ENCODE peak calls at places on chromosomes 3 and 15, in five cellular contexts. One of them, this sample, is unnamed.

GRCh38 chr3:15964605-15965061 is 166.9 kb upstream of the ANKRD28 start:
- DNase-seq in mammary epithelial cell: no peak
- DNase-seq in A549: no peak
- DNase-seq in neuronal stem cell: no peak
- DNase-seq in GM23248: peak; percentile 67
- DNase-seq in this sample: peak; percentile 42

GRCh38 chr15:34642252-34642651 is 58.8 kb upstream of the GOLGA8B start:
- DNase-seq in GM23248: no peak
- DNase-seq in neuronal stem cell: no peak
- DNase-seq in A549: no peak
- DNase-seq in mammary epithelial cell: no peak
- DNase-seq in this sample: peak; percentile 37

GRCh38 chr3:36212291-36212690 is 168.0 kb upstream of the STAC start:
- DNase-seq in mammary epithelial cell: no peak
- DNase-seq in GM23248: peak; percentile 74
- DNase-seq in neuronal stem cell: no peak
- DNase-seq in A549: peak; percentile 12
- DNase-seq in this sample: no peak

GRCh38 chr15:42548258-42549051 is at the start of the genes HAUS2 and LRRC57:
- DNase-seq in A549: peak; percentile 79
- DNase-seq in neuronal stem cell: peak; percentile 91
- DNase-seq in mammary epithelial cell: peak; percentile 88
- DNase-seq in GM23248: peak; percentile 93
- DNase-seq in this sample: peak; percentile 97

GRCh38 chr15:65476942-65477341 is 40.5 kb downstream of the DPP8 start:
- DNase-seq in A549: no peak
- DNase-seq in mammary epithelial cell: peak; percentile 9
- DNase-seq in GM23248: peak; percentile 79
- DNase-seq in neuronal stem cell: no peak
- DNase-seq in this sample: no peak

GRCh38 chr3:63652066-63652725 is at the start of gene SNTN:
- DNase-seq in mammary epithelial cell: no peak
- DNase-seq in A549: no peak
- DNase-seq in neuronal stem cell: no peak
- DNase-seq in GM23248: no peak
- DNase-seq in this sample: no peak

GRCh38 chr3:146838221-146838620 is 233.1 kb upstream of the PLSCR5 start:
- DNase-seq in mammary epithelial cell: no peak
- DNase-seq in GM23248: peak; percentile 3
- DNase-seq in neuronal stem cell: no peak
- DNase-seq in A549: no peak
- DNase-seq in this sample: no peak

GRCh38 chr15:58405865-58406264 is 25.9 kb upstream of the LIPC start:
- DNase-seq in GM23248: no peak
- DNase-seq in neuronal stem cell: no peak
- DNase-seq in A549: no peak
- DNase-seq in mammary epithelial cell: no peak
- DNase-seq in this sample: no peak

GRCh38 chr3:138364356-138365252 is 16.2 kb downstream of the MRAS start:
- DNase-seq in A549: no peak
- DNase-seq in mammary epithelial cell: no peak
- DNase-seq in GM23248: no peak
- DNase-seq in neuronal stem cell: no peak
- DNase-seq in this sample: no peak

GRCh38 chr3:136919799-136920580 is 37.8 kb upstream of the IL20RB start:
- DNase-seq in mammary epithelial cell: no peak
- DNase-seq in GM23248: no peak
- DNase-seq in A549: no peak
- DNase-seq in neuronal stem cell: no peak
- DNase-seq in this sample: no peak

GRCh38 chr15:92151741-92152140 is 241.9 kb upstream of the ST8SIA2 start:
- DNase-seq in GM23248: no peak
- DNase-seq in A549: no peak
- DNase-seq in mammary epithelial cell: no peak
- DNase-seq in neuronal stem cell: no peak
- DNase-seq in this sample: no peak

GRCh38 chr15:98850991-98851776 is 156.4 kb downstream of the PGPEP1L start:
- DNase-seq in GM23248: peak; percentile 85
- DNase-seq in A549: peak; percentile 89
- DNase-seq in neuronal stem cell: peak; percentile 60
- DNase-seq in mammary epithelial cell: peak; percentile 57
- DNase-seq in this sample: peak; percentile 85

GRCh38 chr15:56936929-56937328 is 18.5 kb downstream of the TCF12 start:
- DNase-seq in neuronal stem cell: no peak
- DNase-seq in GM23248: no peak
- DNase-seq in A549: no peak
- DNase-seq in mammary epithelial cell: no peak
- DNase-seq in this sample: no peak

GRCh38 chr3:138227650-138228049 is 40.5 kb downstream of the ARMC8 start:
- DNase-seq in mammary epithelial cell: no peak
- DNase-seq in neuronal stem cell: no peak
- DNase-seq in A549: no peak
- DNase-seq in GM23248: peak; percentile 53
- DNase-seq in this sample: no peak

GRCh38 chr3:52769786-52770445 is 824 bp downstream of the NEK4 start:
- DNase-seq in neuronal stem cell: no peak
- DNase-seq in mammary epithelial cell: peak; percentile 17
- DNase-seq in GM23248: peak; percentile 31
- DNase-seq in A549: no peak
- DNase-seq in this sample: no peak

GRCh38 chr15:57031605-57032004 is 113.2 kb downstream of the TCF12 start:
- DNase-seq in A549: peak; percentile 49
- DNase-seq in GM23248: peak; percentile 17
- DNase-seq in mammary epithelial cell: no peak
- DNase-seq in neuronal stem cell: no peak
- DNase-seq in this sample: no peak

GRCh38 chr15:43828061-43828657 is 1.4 kb downstream of the WDR76 start:
- DNase-seq in GM23248: peak; percentile 47
- DNase-seq in A549: no peak
- DNase-seq in neuronal stem cell: no peak
- DNase-seq in mammary epithelial cell: no peak
- DNase-seq in this sample: peak; percentile 5

GRCh38 chr3:74862501-74862900 is 248.0 kb upstream of the CNTN3 start:
- DNase-seq in GM23248: peak; percentile 45
- DNase-seq in A549: no peak
- DNase-seq in neuronal stem cell: no peak
- DNase-seq in mammary epithelial cell: no peak
- DNase-seq in this sample: no peak

GRCh38 chr3:192577811-192578210 is 149.5 kb downstream of the FGF12 start:
- DNase-seq in GM23248: no peak
- DNase-seq in A549: no peak
- DNase-seq in neuronal stem cell: no peak
- DNase-seq in mammary epithelial cell: no peak
- DNase-seq in this sample: no peak

GRCh38 chr15:98904466-98905048 is 103.0 kb downstream of the PGPEP1L start:
- DNase-seq in neuronal stem cell: no peak
- DNase-seq in A549: peak; percentile 85
- DNase-seq in GM23248: peak; percentile 66
- DNase-seq in mammary epithelial cell: peak; percentile 52
- DNase-seq in this sample: peak; percentile 66

GRCh38 chr15:51888593-51889195 is 59.2 kb downstream of the TMOD3 start:
- DNase-seq in mammary epithelial cell: no peak
- DNase-seq in A549: peak; percentile 51
- DNase-seq in neuronal stem cell: no peak
- DNase-seq in GM23248: peak; percentile 64
- DNase-seq in this sample: peak; percentile 12

GRCh38 chr3:194058189-194058571 is 77.8 kb upstream of the HES1 start:
- DNase-seq in mammary epithelial cell: peak; percentile 60
- DNase-seq in A549: no peak
- DNase-seq in neuronal stem cell: peak; percentile 72
- DNase-seq in GM23248: peak; percentile 66
- DNase-seq in this sample: peak; percentile 93

GRCh38 chr3:23461069-23461468 is 257.9 kb downstream of the UBE2E2 start:
- DNase-seq in GM23248: peak; percentile 48
- DNase-seq in A549: no peak
- DNase-seq in mammary epithelial cell: no peak
- DNase-seq in neuronal stem cell: no peak
- DNase-seq in this sample: no peak

GRCh38 chr3:46670000-46670890 is 23.2 kb downstream of the ALS2CL start:
- DNase-seq in A549: no peak
- DNase-seq in neuronal stem cell: no peak
- DNase-seq in GM23248: no peak
- DNase-seq in mammary epithelial cell: no peak
- DNase-seq in this sample: no peak

GRCh38 chr3:48561045-48561736 is 2.4 kb downstream of the UCN2 start:
- DNase-seq in neuronal stem cell: peak; percentile 62
- DNase-seq in GM23248: peak; percentile 81
- DNase-seq in A549: no peak
- DNase-seq in mammary epithelial cell: no peak
- DNase-seq in this sample: peak; percentile 89

GRCh38 chr15:41480396-41481140 is 13.1 kb upstream of the ITPKA start:
- DNase-seq in A549: no peak
- DNase-seq in GM23248: no peak
- DNase-seq in mammary epithelial cell: no peak
- DNase-seq in neuronal stem cell: no peak
- DNase-seq in this sample: no peak

GRCh38 chr15:41483519-41483918 is 10.2 kb upstream of the ITPKA start:
- DNase-seq in GM23248: no peak
- DNase-seq in A549: no peak
- DNase-seq in mammary epithelial cell: no peak
- DNase-seq in neuronal stem cell: no peak
- DNase-seq in this sample: no peak

GRCh38 chr15:41482070-41482469 is 11.6 kb upstream of the ITPKA start:
- DNase-seq in neuronal stem cell: no peak
- DNase-seq in GM23248: no peak
- DNase-seq in A549: no peak
- DNase-seq in mammary epithelial cell: no peak
- DNase-seq in this sample: no peak

GRCh38 chr15:41483115-41483514 is 10.6 kb upstream of the ITPKA start:
- DNase-seq in A549: no peak
- DNase-seq in GM23248: no peak
- DNase-seq in neuronal stem cell: no peak
- DNase-seq in mammary epithelial cell: no peak
- DNase-seq in this sample: no peak

DNA sequence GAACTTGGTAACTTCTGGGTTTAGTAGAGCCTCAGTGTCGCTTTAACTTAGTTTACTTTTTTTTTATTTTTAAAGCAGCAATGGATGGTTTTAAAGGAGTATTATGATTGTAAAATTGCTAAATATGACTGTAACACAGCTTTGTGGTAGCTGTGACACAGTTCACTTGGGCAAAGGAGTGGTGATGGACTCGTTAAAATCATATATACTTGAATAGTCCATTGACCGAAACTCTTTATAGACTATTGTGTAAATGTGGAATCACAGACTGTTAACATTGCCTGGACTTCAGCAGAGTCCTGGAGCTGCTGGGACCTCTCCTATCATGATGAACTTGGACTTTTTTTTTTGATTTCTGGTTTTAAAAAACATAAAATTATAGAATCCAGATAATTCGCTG is 11.2 kb upstream of the ITPKA start:
- DNase-seq in A549: no peak
- DNase-seq in GM23248: no peak
- DNase-seq in mammary epithelial cell: no peak
- DNase-seq in neuronal stem cell: no peak
- DNase-seq in this sample: no peak
- H3K4me2 ChIP-seq in A549: no peak overlapping the region
- H3K4me2 ChIP-seq in GM23248: no peak overlapping the region
- H3K4me2 ChIP-seq in mammary epithelial cell: no peak overlapping the region
- H3K4me2 ChIP-seq in neuronal stem cell: no peak overlapping the region
- H3K4me2 ChIP-seq in this sample: no peak overlapping the region

DNA sequence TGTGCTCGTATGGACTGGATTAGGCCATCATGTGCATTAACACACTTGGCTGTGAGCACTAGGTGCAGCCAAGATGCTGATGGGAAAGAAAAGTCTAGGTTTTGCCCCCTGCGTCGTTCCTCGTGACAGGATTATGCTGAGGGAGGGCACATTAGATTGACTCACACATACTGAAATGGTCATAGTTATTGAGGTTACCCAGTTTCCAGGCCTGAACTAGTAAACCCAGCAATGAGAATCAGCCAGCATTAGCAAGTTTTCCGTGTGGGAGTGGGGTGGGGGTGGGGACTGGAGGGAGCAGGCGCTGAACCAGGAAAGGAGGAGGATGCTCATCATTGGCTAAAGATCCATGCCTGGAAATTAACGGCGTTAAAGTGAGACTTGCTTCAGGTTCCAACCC is 224.9 kb upstream of the TPRG1 start:
- DNase-seq in mammary epithelial cell: no peak
- DNase-seq in neuronal stem cell: no peak
- DNase-seq in GM23248: peak; percentile 65
- DNase-seq in A549: no peak
- DNase-seq in this sample: no peak
- H3K4me1 ChIP-seq in mammary epithelial cell: peaks cover 37% of the 10 kb centered on the region
- H3K4me1 ChIP-seq in neuronal stem cell: peaks cover 9% of the 10 kb centered on the region
- H3K4me1 ChIP-seq in GM23248: peaks cover 34% of the 10 kb centered on the region
- H3K4me1 ChIP-seq in A549: peaks cover 43% of the 10 kb centered on the region
- H3K4me1 ChIP-seq in this sample: peaks cover 12% of the 10 kb centered on the region

GRCh38 chr3:72974956-72975355 is 21.7 kb upstream of the PPP4R2 start:
- DNase-seq in GM23248: no peak
- DNase-seq in neuronal stem cell: no peak
- DNase-seq in A549: no peak
- DNase-seq in mammary epithelial cell: no peak
- DNase-seq in this sample: no peak
- H3K4me2 ChIP-seq in GM23248: no peak overlapping the region
- H3K4me2 ChIP-seq in neuronal stem cell: no peak overlapping the region
- H3K4me2 ChIP-seq in A549: no peak overlapping the region
- H3K4me2 ChIP-seq in mammary epithelial cell: no peak overlapping the region
- H3K4me2 ChIP-seq in this sample: no peak overlapping the region

GRCh38 chr15:72248514-72248913 is 17.5 kb upstream of the PKM start:
- DNase-seq in mammary epithelial cell: no peak
- DNase-seq in GM23248: no peak
- DNase-seq in A549: no peak
- DNase-seq in neuronal stem cell: no peak
- DNase-seq in this sample: no peak
- H3K4me1 ChIP-seq in mammary epithelial cell: no peaks in the 10 kb centered on the region
- H3K4me1 ChIP-seq in GM23248: no peaks in the 10 kb centered on the region
- H3K4me1 ChIP-seq in A549: no peaks in the 10 kb centered on the region
- H3K4me1 ChIP-seq in neuronal stem cell: no peaks in the 10 kb centered on the region
- H3K4me1 ChIP-seq in this sample: peaks cover 12% of the 10 kb centered on the region

DNA sequence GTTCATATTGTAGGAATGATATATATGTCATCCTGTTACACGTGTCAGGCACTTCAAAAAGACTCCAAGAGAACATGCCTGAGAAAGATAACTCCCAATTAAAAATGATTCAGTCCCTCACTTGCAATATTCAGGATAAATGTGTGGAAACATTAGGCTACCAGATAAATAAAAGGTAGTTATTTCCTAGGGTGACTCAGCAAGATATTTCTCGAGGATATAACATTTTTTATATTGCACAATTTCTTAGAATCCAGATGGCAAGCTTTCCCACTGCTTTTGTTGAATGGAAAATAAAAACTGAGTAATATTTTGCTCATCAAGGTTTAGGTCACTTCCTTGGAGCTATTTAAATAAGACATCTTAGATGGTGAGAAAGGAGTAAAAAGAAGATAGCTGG is 181.4 kb downstream of the GAP43 start:
- DNase-seq in mammary epithelial cell: peak; percentile 94
- DNase-seq in neuronal stem cell: no peak
- DNase-seq in GM23248: peak; percentile 95
- DNase-seq in A549: peak; percentile 66
- DNase-seq in this sample: no peak
- H3K4me2 ChIP-seq in mammary epithelial cell: peak overlapping the region; percentile 37
- H3K4me2 ChIP-seq in neuronal stem cell: no peak overlapping the region
- H3K4me2 ChIP-seq in GM23248: peak overlapping the region; percentile 44
- H3K4me2 ChIP-seq in A549: peak overlapping the region; percentile 64
- H3K4me2 ChIP-seq in this sample: no peak overlapping the region